ENCODE peak calls at places on chromosomes 13 and 19, in six cellular contexts. J is left ventricle myocardium inferior; M is C1 segment of cervical spinal cord; N is AG10803; X is activated naive CD4-positive, alpha-beta T cell; I is activated naive CD8-positive, alpha-beta T cell treated with anti-CD3 and anti-CD28 coated beads, Interleukin-2, amount 50 U/mL, for 24 hours. B is an unnamed sample.
A peak's percentile ranks its signal among the peaks of the same experiment; 100 is the strongest.

GRCh38 chr13:47426126-47426849 is 529.4 kb upstream of the HTR2A start:
- DNase-seq in J (peak; percentile 16), M (no peak), N (peak; percentile 88), X (no peak), I (no peak), B (peak; percentile 58)

GRCh38 chr13:60572003-60572792 is 175.2 kb downstream of the TDRD3 start:
- DNase-seq in J (no peak), M (no peak), N (peak; percentile 42), X (no peak), I (no peak), B (no peak)

GRCh38 chr19:48877900-48878218 is 5.6 kb downstream of the PPP1R15A start:
- DNase-seq in J (no peak), M (no peak), N (peak; percentile 13), X (no peak), I (no peak), B (no peak)

GRCh38 chr13:42379241-42379640 is 107.3 kb downstream of the AKAP11 start:
- DNase-seq in J (no peak), M (no peak), N (no peak), X (no peak), I (no peak), B (no peak)

GRCh38 chr19:48033604-48034003 is 10.3 kb downstream of the CABP5 start:
- DNase-seq in J (no peak), M (no peak), N (no peak), X (no peak), I (no peak), B (no peak)

GRCh38 chr13:27712421-27712820 is 79.9 kb upstream of the GSX1 start:
- DNase-seq in J (no peak), M (no peak), N (peak; percentile 31), X (peak; percentile 4), I (no peak), B (no peak)

GRCh38 chr19:1001538-1002166 is 1.4 kb downstream of the GRIN3B start:
- DNase-seq in J (no peak), M (peak; percentile 2), N (no peak), X (peak; percentile 65), I (peak; percentile 84), B (no peak)

GRCh38 chr13:44393391-44393790 is 19.8 kb downstream of the SERP2 start:
- DNase-seq in J (no peak), M (no peak), N (no peak), X (no peak), I (no peak), B (no peak)

GRCh38 chr19:13920940-13921744 is 15.1 kb downstream of the CC2D1A start:
- DNase-seq in J (no peak), M (no peak), N (peak; percentile 57), X (no peak), I (peak; percentile 13), B (no peak)

GRCh38 chr13:27293051-27293691 is 22.5 kb downstream of the RASL11A start:
- DNase-seq in J (no peak), M (no peak), N (no peak), X (no peak), I (no peak), B (no peak)

GRCh38 chr19:17236414-17236716 is 9.4 kb downstream of the NR2F6 start:
- DNase-seq in J (no peak), M (no peak), N (no peak), X (no peak), I (no peak), B (no peak)

GRCh38 chr19:13068064-13068807 is 34.4 kb downstream of the LYL1 start:
- DNase-seq in J (no peak), M (no peak), N (no peak), X (no peak), I (no peak), B (no peak)

GRCh38 chr19:13234518-13234917 is 84.3 kb downstream of the IER2 start:
- DNase-seq in J (peak; percentile 18), M (no peak), N (peak; percentile 24), X (peak; percentile 40), I (peak; percentile 73), B (no peak)

GRCh38 chr19:31983647-31984046 is 361.8 kb upstream of the ZNF507 start:
- DNase-seq in J (no peak), M (no peak), N (no peak), X (no peak), I (no peak), B (no peak)

GRCh38 chr19:35882074-35882832 is 13.9 kb downstream of the APLP1 start:
- DNase-seq in J (no peak), M (no peak), N (peak; percentile 83), X (no peak), I (no peak), B (peak; percentile 53)

B was measured in GM04503.